ENCODE peak calls at places on chromosomes 6 and 20, in six cellular contexts. U is OCI-LY7, Z is T-helper 1 cell, L is AML-193, X is HTR-8/SVneo, O is NCI-H2171 treated with DMSO at 0.1 percent for 48 hours. Q is an unnamed sample.

GRCh38 chr6:116524236-116524635 is 12.8 kb downstream of the CALHM5 start:
- DNase-seq in U (no peak), Z (no peak), L (no peak), X (no peak), O (no peak), Q (no peak)

GRCh38 chr6:34391711-34392496 is 565 bp downstream of the NUDT3 start:
- DNase-seq in U (peak; percentile 76), Z (peak; percentile 21), L (peak; percentile 51), X (peak; percentile 43), O (peak; percentile 76), Q (peak; percentile 55)

GRCh38 chr6:113591896-113592827 is 265.0 kb upstream of the MARCKS start:
- DNase-seq in U (no peak), Z (no peak), L (no peak), X (no peak), O (peak; percentile 44), Q (no peak)

GRCh38 chr6:52498538-52499017 is 78.3 kb downstream of the TRAM2 start:
- DNase-seq in U (peak; percentile 77), Z (no peak), L (no peak), X (no peak), O (no peak), Q (no peak)

GRCh38 chr20:50704971-50705370 is 13.6 kb upstream of the RIPOR3 start:
- DNase-seq in U (no peak), Z (no peak), L (no peak), X (no peak), O (no peak), Q (no peak)

GRCh38 chr20:57199656-57200405 is 66.6 kb downstream of the BMP7 start:
- DNase-seq in U (no peak), Z (no peak), L (no peak), X (no peak), O (no peak), Q (no peak)

GRCh38 chr6:35017461-35018183 is 123.5 kb downstream of the TCP11 start:
- DNase-seq in U (no peak), Z (no peak), L (no peak), X (no peak), O (no peak), Q (no peak)

GRCh38 chr6:31205638-31206037 is 35.2 kb upstream of the POU5F1 start:
- DNase-seq in U (no peak), Z (no peak), L (no peak), X (no peak), O (no peak), Q (no peak)

GRCh38 chr6:41537359-41537758 is 8.8 kb upstream of the FOXP4 start:
- DNase-seq in U (no peak), Z (no peak), L (no peak), X (no peak), O (no peak), Q (no peak)

GRCh38 chr6:16731503-16732018 is 29.7 kb downstream of the ATXN1 start:
- DNase-seq in U (no peak), Z (no peak), L (no peak), X (no peak), O (no peak), Q (no peak)

GRCh38 chr6:63448229-63448628 is 124.1 kb upstream of the LOC128125822 start:
- DNase-seq in U (no peak), Z (no peak), L (no peak), X (no peak), O (no peak), Q (no peak)

GRCh38 chr20:62944746-62945145 is 6.8 kb downstream of the GID8 start:
- DNase-seq in U (no peak), Z (no peak), L (no peak), X (no peak), O (no peak), Q (no peak)

GRCh38 chr20:17972121-17972520 is 3.3 kb downstream of the MGME1 start:
- DNase-seq in U (no peak), Z (no peak), L (no peak), X (no peak), O (peak; percentile 29), Q (no peak)

GRCh38 chr6:51983564-51983963 is 103.8 kb downstream of the PKHD1 start:
- DNase-seq in U (no peak), Z (no peak), L (no peak), X (no peak), O (no peak), Q (no peak)

GRCh38 chr6:37501632-37502466 is 2.2 kb upstream of the CCDC167 start:
- DNase-seq in U (peak; percentile 26), Z (peak; percentile 43), L (no peak), X (no peak), O (no peak), Q (no peak)

GRCh38 chr6:3744211-3744900 is 7.2 kb downstream of the PXDC1 start:
- DNase-seq in U (no peak), Z (no peak), L (no peak), X (no peak), O (peak; percentile 21), Q (no peak)

GRCh38 chr6:16285467-16286150 is 47.2 kb downstream of the GMPR start:
- DNase-seq in U (no peak), Z (no peak), L (no peak), X (no peak), O (no peak), Q (no peak)

GRCh38 chr6:112683926-112684325 is 336.8 kb downstream of the RFPL4B start:
- DNase-seq in U (no peak), Z (no peak), L (no peak), X (peak; percentile 36), O (no peak), Q (no peak)

GRCh38 chr20:21322083-21322710 is 19.1 kb downstream of the XRN2 start:
- DNase-seq in U (no peak), Z (no peak), L (no peak), X (no peak), O (no peak), Q (no peak)

GRCh38 chr6:37507690-37508421 is 8.2 kb upstream of the CCDC167 start:
- DNase-seq in U (peak; percentile 76), Z (no peak), L (no peak), X (no peak), O (peak; percentile 62), Q (no peak)

GRCh38 chr6:134956032-134956431 is 6.1 kb upstream of the ALDH8A1 start:
- DNase-seq in U (no peak), Z (no peak), L (no peak), X (no peak), O (no peak), Q (no peak)

GRCh38 chr20:16803965-16804792 is 56.0 kb downstream of the OTOR start:
- DNase-seq in U (peak; percentile 36), Z (peak; percentile 6), L (peak; percentile 25), X (peak; percentile 57), O (peak; percentile 65), Q (peak; percentile 71)

GRCh38 chr6:41527721-41528408 is 18.3 kb upstream of the FOXP4 start:
- DNase-seq in U (no peak), Z (no peak), L (no peak), X (no peak), O (peak; percentile 64), Q (no peak)

GRCh38 chr20:10369723-10370090 is 64.3 kb downstream of the MKKS start:
- DNase-seq in U (no peak), Z (no peak), L (no peak), X (no peak), O (peak; percentile 31), Q (no peak)

GRCh38 chr6:138979365-138979764 is 8.7 kb downstream of the REPS1 start:
- DNase-seq in U (no peak), Z (no peak), L (no peak), X (no peak), O (no peak), Q (no peak)

GRCh38 chr6:28207244-28208179 is 17.6 kb upstream of the ZSCAN9 start:
- DNase-seq in U (no peak), Z (no peak), L (no peak), X (peak; percentile 45), O (no peak), Q (no peak)

GRCh38 chr20:33522256-33522820 is 32.4 kb downstream of the CBFA2T2 start:
- DNase-seq in U (no peak), Z (no peak), L (no peak), X (no peak), O (peak; percentile 62), Q (no peak)

GRCh38 chr6:12761376-12762115 is 45.0 kb downstream of the PHACTR1 start:
- DNase-seq in U (no peak), Z (no peak), L (no peak), X (no peak), O (peak; percentile 22), Q (no peak)

GRCh38 chr20:47276251-47276650 is 80.2 kb downstream of the ZMYND8 start:
- DNase-seq in U (no peak), Z (no peak), L (no peak), X (no peak), O (no peak), Q (no peak)

GRCh38 chr6:71908162-71908765 is 21.9 kb downstream of the RIMS1 start:
- DNase-seq in U (no peak), Z (no peak), L (no peak), X (no peak), O (no peak), Q (no peak)

Q was measured in dorsolateral prefrontal cortex.